ENCODE peak calls at places on chromosomes 7 and 10, in six cellular contexts. P is cardiac septum, X is heart left ventricle, Q is progenitor cell of endocrine pancreas, R is NCI-H1092 treated with DMSO at 0.1 percent for 48 hours, C is amygdala. V is an unnamed sample.

GRCh38 chr7:43591551-43592180 is 8.8 kb downstream of the STK17A start:
- DNase-seq in C (no peak), P (no peak), X (no peak), Q (no peak), R (no peak), V (no peak)

GRCh38 chr7:155644971-155645509 is 579 bp downstream of the RBM33 start:
- DNase-seq in P (no peak), Q (peak), C (no peak), R (peak), X (no peak), V (no peak)

GRCh38 chr10:43594944-43595589 is 11.2 kb upstream of the ZNF485 start:
- DNase-seq in P (no peak), Q (no peak), X (no peak), C (no peak), R (no peak), V (no peak)

GRCh38 chr10:44974628-44975431 is 3.8 kb downstream of the DEPP1 start:
- DNase-seq in X (peak), Q (peak), R (peak), C (no peak), P (peak), V (peak)

GRCh38 chr10:125064681-125065492 is 95.5 kb downstream of the CTBP2 start:
- DNase-seq in Q (no peak), P (no peak), R (no peak), X (no peak), C (no peak), V (no peak)

GRCh38 chr10:98513704-98514103 is 67.0 kb upstream of the HPS1 start:
- DNase-seq in X (no peak), Q (no peak), R (no peak), P (no peak), C (no peak), V (no peak)

GRCh38 chr10:34854147-34854601 is 39.1 kb upstream of the PARD3 start:
- DNase-seq in X (no peak), Q (no peak), P (no peak), C (no peak), R (peak), V (no peak)

GRCh38 chr7:101816499-101817030 is 861 bp upstream of the CUX1 start:
- DNase-seq in R (peak), P (no peak), C (no peak), X (peak), Q (peak), V (peak)

GRCh38 chr7:30112103-30112713 is 22.6 kb upstream of the MTURN start:
- DNase-seq in X (no peak), P (no peak), Q (no peak), C (no peak), R (no peak), V (no peak)

GRCh38 chr10:33331020-33331557 is 3.4 kb downstream of the NRP1 start:
- DNase-seq in C (no peak), P (no peak), R (no peak), Q (no peak), X (no peak), V (no peak)

GRCh38 chr10:35058134-35058533 is 32.0 kb downstream of the CUL2 start:
- DNase-seq in Q (no peak), C (no peak), R (no peak), X (no peak), P (no peak), V (peak)

GRCh38 chr10:110764378-110764777 is 107.3 kb upstream of the PDCD4 start:
- DNase-seq in X (peak), C (no peak), P (peak), R (no peak), Q (no peak), V (no peak)

GRCh38 chr7:68025363-68025762 is 1028.7 kb downstream of the TYW1 start:
- DNase-seq in C (no peak), R (no peak), Q (no peak), X (no peak), P (no peak), V (no peak)

GRCh38 chr10:48254745-48255144 is 19.8 kb downstream of the FRMPD2 start:
- DNase-seq in Q (no peak), R (peak), X (no peak), P (no peak), C (no peak), V (no peak)

GRCh38 chr7:65981965-65982792 is at the start of gene GUSB:
- DNase-seq in P (peak), X (peak), R (peak), Q (peak), C (peak), V (peak)

GRCh38 chr7:120873367-120873766 is 15.4 kb upstream of the TSPAN12 start:
- DNase-seq in Q (no peak), C (no peak), X (no peak), R (no peak), P (no peak), V (no peak)

GRCh38 chr10:24894309-24894708 is 58.1 kb downstream of the PRTFDC1 start:
- DNase-seq in Q (no peak), R (no peak), X (no peak), P (no peak), C (no peak), V (no peak)

GRCh38 chr7:99102809-99103690 is 40.9 kb downstream of the SMURF1 start:
- DNase-seq in R (no peak), P (no peak), C (no peak), X (no peak), Q (no peak), V (peak)

GRCh38 chr7:51340029-51340838 is 23.6 kb upstream of the COBL start:
- DNase-seq in Q (no peak), P (no peak), R (no peak), C (no peak), X (no peak), V (no peak)

GRCh38 chr10:18658301-18658991 is 785 bp upstream of the ARL5B start:
- DNase-seq in X (peak), R (no peak), P (no peak), C (no peak), Q (no peak), V (no peak)

GRCh38 chr10:22301193-22301592 is 15.0 kb upstream of the COMMD3 start:
- DNase-seq in C (no peak), X (no peak), Q (no peak), P (no peak), R (no peak), V (no peak)

GRCh38 chr7:98130959-98131358 is 24.3 kb downstream of the LMTK2 start:
- DNase-seq in R (no peak), C (no peak), Q (no peak), P (no peak), X (no peak), V (no peak)

GRCh38 chr7:88377421-88377820 is 70.7 kb upstream of the STEAP4 start:
- DNase-seq in P (no peak), Q (no peak), C (no peak), R (no peak), X (no peak), V (no peak)

GRCh38 chr10:59865101-59865500 is 41.3 kb downstream of the CCDC6 start:
- DNase-seq in C (no peak), X (no peak), P (no peak), Q (no peak), R (no peak), V (no peak)

GRCh38 chr7:27200761-27201230 is 905 bp upstream of the HOXA13 start:
- DNase-seq in R (no peak), C (no peak), Q (no peak), P (peak), X (no peak), V (no peak)

GRCh38 chr7:22782616-22783232 is 39.9 kb downstream of the TOMM7 start:
- DNase-seq in R (peak), Q (no peak), C (no peak), X (peak), P (no peak), V (peak)

GRCh38 chr7:47651355-47652317 is 69.7 kb upstream of the TNS3 start:
- DNase-seq in P (no peak), C (no peak), X (no peak), Q (no peak), R (no peak), V (no peak)

GRCh38 chr7:5528071-5528814 is 104.6 kb upstream of the TNRC18 start:
- DNase-seq in X (peak), P (peak), Q (no peak), C (no peak), R (no peak), V (no peak)

GRCh38 chr10:17831326-17831725 is 22.2 kb downstream of the MRC1 start:
- DNase-seq in R (no peak), C (no peak), X (no peak), P (no peak), Q (no peak), V (no peak)

GRCh38 chr10:35219906-35220890 is 93.6 kb downstream of the CREM start:
- DNase-seq in Q (no peak), C (no peak), X (no peak), P (no peak), R (no peak), V (no peak)

GRCh38 chr7:139784643-139785042 is 6.8 kb upstream of the HIPK2 start:
- DNase-seq in C (no peak), R (no peak), X (no peak), Q (no peak), P (no peak), V (no peak)

GRCh38 chr7:78148166-78148894 is 349.8 kb downstream of the PHTF2 start:
- DNase-seq in C (no peak), Q (no peak), X (no peak), P (no peak), R (no peak), V (no peak)

GRCh38 chr7:44142028-44142427 is 896 bp upstream of the MYL7 start:
- DNase-seq in R (no peak), Q (no peak), C (no peak), P (no peak), X (no peak), V (no peak)

GRCh38 chr7:30779574-30779973 is 8.4 kb downstream of the MINDY4 start:
- DNase-seq in C (no peak), X (no peak), Q (no peak), P (no peak), R (no peak), V (no peak)

GRCh38 chr7:8000315-8000941 is 31.8 kb downstream of the GLCCI1 start:
- DNase-seq in R (no peak), Q (no peak), X (no peak), P (no peak), C (no peak), V (no peak)

GRCh38 chr7:69256634-69257081 is 341.6 kb upstream of the AUTS2 start:
- DNase-seq in Q (no peak), R (no peak), C (no peak), X (peak), P (no peak), V (no peak)

V was measured in 8988T.